ENCODE peak calls at places on chromosomes 12 and 14, in seven cellular contexts. One of them, this sample, is unnamed.

GRCh38 chr12:67320614-67321305 is 51.6 kb downstream of the CAND1 start:
- DNase-seq in esophagus squamous epithelium: no peak
- DNase-seq in neuronal stem cell: no peak
- DNase-seq in RWPE1: no peak
- DNase-seq in HCT116: no peak
- DNase-seq in body of pancreas: no peak
- DNase-seq in CD4-positive, alpha-beta memory T cell: peak; percentile 15
- DNase-seq in this sample: no peak

GRCh38 chr12:89995870-89996269 is 287.2 kb upstream of the ATP2B1 start:
- DNase-seq in CD4-positive, alpha-beta memory T cell: no peak
- DNase-seq in RWPE1: no peak
- DNase-seq in esophagus squamous epithelium: no peak
- DNase-seq in body of pancreas: no peak
- DNase-seq in HCT116: no peak
- DNase-seq in neuronal stem cell: no peak
- DNase-seq in this sample: no peak

GRCh38 chr12:7872565-7873304 is at the start of gene SLC2A14:
- DNase-seq in neuronal stem cell: no peak
- DNase-seq in HCT116: no peak
- DNase-seq in CD4-positive, alpha-beta memory T cell: no peak
- DNase-seq in body of pancreas: no peak
- DNase-seq in RWPE1: no peak
- DNase-seq in esophagus squamous epithelium: no peak
- DNase-seq in this sample: no peak

GRCh38 chr12:127144770-127145169 is 1122.2 kb upstream of the TMEM132C start:
- DNase-seq in RWPE1: no peak
- DNase-seq in neuronal stem cell: no peak
- DNase-seq in HCT116: no peak
- DNase-seq in CD4-positive, alpha-beta memory T cell: no peak
- DNase-seq in esophagus squamous epithelium: no peak
- DNase-seq in body of pancreas: no peak
- DNase-seq in this sample: no peak

GRCh38 chr12:103470664-103471063 is 25.1 kb downstream of the C12orf42 start:
- DNase-seq in CD4-positive, alpha-beta memory T cell: no peak
- DNase-seq in neuronal stem cell: no peak
- DNase-seq in body of pancreas: no peak
- DNase-seq in esophagus squamous epithelium: no peak
- DNase-seq in HCT116: no peak
- DNase-seq in RWPE1: peak; percentile 3
- DNase-seq in this sample: no peak

GRCh38 chr12:107418976-107419375 is 266.6 kb upstream of the PWP1 start:
- DNase-seq in CD4-positive, alpha-beta memory T cell: no peak
- DNase-seq in esophagus squamous epithelium: no peak
- DNase-seq in neuronal stem cell: no peak
- DNase-seq in body of pancreas: no peak
- DNase-seq in HCT116: no peak
- DNase-seq in RWPE1: no peak
- DNase-seq in this sample: no peak

GRCh38 chr12:121792607-121793500 is 634 bp downstream of the RHOF start:
- DNase-seq in body of pancreas: no peak
- DNase-seq in esophagus squamous epithelium: no peak
- DNase-seq in CD4-positive, alpha-beta memory T cell: peak; percentile 64
- DNase-seq in HCT116: no peak
- DNase-seq in neuronal stem cell: no peak
- DNase-seq in RWPE1: no peak
- DNase-seq in this sample: no peak

GRCh38 chr12:103852498-103852992 is 11.5 kb upstream of the NT5DC3 start:
- DNase-seq in neuronal stem cell: no peak
- DNase-seq in CD4-positive, alpha-beta memory T cell: no peak
- DNase-seq in body of pancreas: no peak
- DNase-seq in HCT116: no peak
- DNase-seq in esophagus squamous epithelium: no peak
- DNase-seq in RWPE1: no peak
- DNase-seq in this sample: peak; percentile 12

GRCh38 chr14:43166163-43166562 is 1340.9 kb downstream of the FSCB start:
- DNase-seq in esophagus squamous epithelium: no peak
- DNase-seq in CD4-positive, alpha-beta memory T cell: no peak
- DNase-seq in body of pancreas: no peak
- DNase-seq in RWPE1: no peak
- DNase-seq in HCT116: no peak
- DNase-seq in neuronal stem cell: no peak
- DNase-seq in this sample: no peak

GRCh38 chr14:65792208-65792905 is 379.8 kb downstream of the FUT8 start:
- DNase-seq in HCT116: peak; percentile 6
- DNase-seq in neuronal stem cell: no peak
- DNase-seq in RWPE1: no peak
- DNase-seq in body of pancreas: no peak
- DNase-seq in esophagus squamous epithelium: no peak
- DNase-seq in CD4-positive, alpha-beta memory T cell: no peak
- DNase-seq in this sample: no peak

GRCh38 chr12:103530352-103530751 is 34.6 kb upstream of the C12orf42 start:
- DNase-seq in RWPE1: no peak
- DNase-seq in esophagus squamous epithelium: no peak
- DNase-seq in HCT116: no peak
- DNase-seq in neuronal stem cell: no peak
- DNase-seq in CD4-positive, alpha-beta memory T cell: no peak
- DNase-seq in body of pancreas: no peak
- DNase-seq in this sample: no peak

DNA sequence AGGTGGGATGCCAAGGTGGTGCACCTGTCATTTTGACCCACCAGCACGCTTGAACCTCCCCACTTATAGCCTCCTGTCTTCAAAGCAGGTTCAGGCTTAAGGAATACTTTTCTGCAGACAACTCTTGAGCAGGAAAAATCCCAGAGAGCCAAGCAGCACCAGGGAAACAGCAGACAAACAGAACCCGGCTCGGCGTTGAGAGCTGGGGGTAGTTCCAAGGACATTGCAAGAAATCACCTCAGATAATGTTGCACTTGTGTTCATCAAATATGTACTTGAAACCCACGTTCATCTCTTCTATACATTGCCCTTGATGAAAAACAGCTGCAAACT is 203.6 kb downstream of the PPM1H start:
- DNase-seq in neuronal stem cell: no peak
- DNase-seq in RWPE1: no peak
- DNase-seq in HCT116: no peak
- DNase-seq in CD4-positive, alpha-beta memory T cell: no peak
- DNase-seq in esophagus squamous epithelium: no peak
- DNase-seq in body of pancreas: no peak
- DNase-seq in this sample: no peak
- H3K27ac ChIP-seq in neuronal stem cell: no peak overlapping the region
- H3K27ac ChIP-seq in RWPE1: no peak overlapping the region
- H3K27ac ChIP-seq in HCT116: peak overlapping the region; percentile 60
- H3K27ac ChIP-seq in CD4-positive, alpha-beta memory T cell: no peak overlapping the region
- H3K27ac ChIP-seq in esophagus squamous epithelium: peak overlapping the region; percentile 69
- H3K27ac ChIP-seq in body of pancreas: no peak overlapping the region
- H3K27ac ChIP-seq in this sample: no peak overlapping the region

GRCh38 chr14:102525213-102526143 is 15.9 kb upstream of the ANKRD9 start:
- DNase-seq in RWPE1: no peak
- DNase-seq in CD4-positive, alpha-beta memory T cell: peak; percentile 59
- DNase-seq in body of pancreas: no peak
- DNase-seq in HCT116: peak; percentile 39
- DNase-seq in neuronal stem cell: no peak
- DNase-seq in esophagus squamous epithelium: no peak
- DNase-seq in this sample: no peak

GRCh38 chr14:102528441-102529170 is 19.0 kb upstream of the ANKRD9 start:
- DNase-seq in neuronal stem cell: no peak
- DNase-seq in CD4-positive, alpha-beta memory T cell: no peak
- DNase-seq in body of pancreas: no peak
- DNase-seq in esophagus squamous epithelium: no peak
- DNase-seq in HCT116: no peak
- DNase-seq in RWPE1: no peak
- DNase-seq in this sample: no peak

GRCh38 chr14:102527255-102528232 is 18.0 kb upstream of the ANKRD9 start:
- DNase-seq in RWPE1: peak; percentile 75
- DNase-seq in neuronal stem cell: no peak
- DNase-seq in CD4-positive, alpha-beta memory T cell: no peak
- DNase-seq in HCT116: peak; percentile 63
- DNase-seq in body of pancreas: no peak
- DNase-seq in esophagus squamous epithelium: no peak
- DNase-seq in this sample: no peak

GRCh38 chr14:102532204-102532658 is 22.7 kb upstream of the ANKRD9 start:
- DNase-seq in RWPE1: peak; percentile 60
- DNase-seq in HCT116: no peak
- DNase-seq in body of pancreas: no peak
- DNase-seq in CD4-positive, alpha-beta memory T cell: no peak
- DNase-seq in neuronal stem cell: no peak
- DNase-seq in esophagus squamous epithelium: no peak
- DNase-seq in this sample: no peak

GRCh38 chr14:102530828-102531478 is 21.4 kb upstream of the ANKRD9 start:
- DNase-seq in esophagus squamous epithelium: no peak
- DNase-seq in CD4-positive, alpha-beta memory T cell: no peak
- DNase-seq in body of pancreas: no peak
- DNase-seq in HCT116: no peak
- DNase-seq in neuronal stem cell: no peak
- DNase-seq in RWPE1: no peak
- DNase-seq in this sample: no peak
- H3K27ac ChIP-seq in esophagus squamous epithelium: peak overlapping the region; percentile 97
- H3K27ac ChIP-seq in CD4-positive, alpha-beta memory T cell: no peak overlapping the region
- H3K27ac ChIP-seq in body of pancreas: no peak overlapping the region
- H3K27ac ChIP-seq in HCT116: no peak overlapping the region
- H3K27ac ChIP-seq in neuronal stem cell: no peak overlapping the region
- H3K27ac ChIP-seq in RWPE1: peak overlapping the region; percentile 95
- H3K27ac ChIP-seq in this sample: no peak overlapping the region

DNA sequence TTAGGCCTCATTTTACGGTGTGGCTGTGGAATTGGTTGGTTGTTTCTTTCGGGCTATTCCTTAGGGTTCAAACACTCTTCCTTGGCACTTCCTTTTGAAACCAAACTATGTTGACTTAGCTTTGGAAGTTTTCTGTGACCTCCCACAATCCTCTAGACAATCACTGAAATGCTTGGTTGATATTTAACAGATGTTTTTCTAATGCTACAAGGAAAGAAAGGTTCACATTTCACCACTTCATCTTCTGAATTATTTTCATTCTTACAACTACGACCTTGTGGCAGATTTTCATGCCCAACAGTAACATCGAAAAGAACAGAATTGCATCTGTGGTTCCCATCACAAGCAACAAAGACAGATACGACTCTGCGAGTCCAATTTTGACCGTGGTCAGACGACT is 16.8 kb downstream of the PRKAB1 start:
- DNase-seq in neuronal stem cell: no peak
- DNase-seq in RWPE1: no peak
- DNase-seq in esophagus squamous epithelium: no peak
- DNase-seq in HCT116: no peak
- DNase-seq in body of pancreas: no peak
- DNase-seq in CD4-positive, alpha-beta memory T cell: no peak
- DNase-seq in this sample: no peak
- H3K27ac ChIP-seq in neuronal stem cell: no peak overlapping the region
- H3K27ac ChIP-seq in RWPE1: no peak overlapping the region
- H3K27ac ChIP-seq in esophagus squamous epithelium: no peak overlapping the region
- H3K27ac ChIP-seq in HCT116: no peak overlapping the region
- H3K27ac ChIP-seq in body of pancreas: peak overlapping the region; percentile 29
- H3K27ac ChIP-seq in CD4-positive, alpha-beta memory T cell: no peak overlapping the region
- H3K27ac ChIP-seq in this sample: no peak overlapping the region

GRCh38 chr14:58749066-58749669 is 111.4 kb downstream of the DACT1 start:
- DNase-seq in neuronal stem cell: no peak
- DNase-seq in esophagus squamous epithelium: no peak
- DNase-seq in HCT116: peak; percentile 76
- DNase-seq in RWPE1: peak; percentile 34
- DNase-seq in CD4-positive, alpha-beta memory T cell: no peak
- DNase-seq in body of pancreas: peak; percentile 14
- DNase-seq in this sample: no peak
- H3K27ac ChIP-seq in neuronal stem cell: no peak overlapping the region
- H3K27ac ChIP-seq in esophagus squamous epithelium: no peak overlapping the region
- H3K27ac ChIP-seq in HCT116: no peak overlapping the region
- H3K27ac ChIP-seq in RWPE1: no peak overlapping the region
- H3K27ac ChIP-seq in CD4-positive, alpha-beta memory T cell: no peak overlapping the region
- H3K27ac ChIP-seq in body of pancreas: no peak overlapping the region
- H3K27ac ChIP-seq in this sample: no peak overlapping the region

GRCh38 chr14:103232831-103233319 is 101.2 kb upstream of the EIF5 start:
- DNase-seq in CD4-positive, alpha-beta memory T cell: no peak
- DNase-seq in body of pancreas: no peak
- DNase-seq in HCT116: no peak
- DNase-seq in neuronal stem cell: no peak
- DNase-seq in esophagus squamous epithelium: no peak
- DNase-seq in RWPE1: no peak
- DNase-seq in this sample: no peak
- H3K27ac ChIP-seq in CD4-positive, alpha-beta memory T cell: no peak overlapping the region
- H3K27ac ChIP-seq in body of pancreas: no peak overlapping the region
- H3K27ac ChIP-seq in HCT116: no peak overlapping the region
- H3K27ac ChIP-seq in neuronal stem cell: no peak overlapping the region
- H3K27ac ChIP-seq in esophagus squamous epithelium: no peak overlapping the region
- H3K27ac ChIP-seq in RWPE1: peak overlapping the region; percentile 49
- H3K27ac ChIP-seq in this sample: no peak overlapping the region

GRCh38 chr14:90641111-90642010 is 174.9 kb downstream of the TTC7B start:
- DNase-seq in HCT116: no peak
- DNase-seq in RWPE1: no peak
- DNase-seq in body of pancreas: no peak
- DNase-seq in neuronal stem cell: peak; percentile 47
- DNase-seq in CD4-positive, alpha-beta memory T cell: no peak
- DNase-seq in esophagus squamous epithelium: no peak
- DNase-seq in this sample: no peak

GRCh38 chr14:90644882-90645281 is 171.3 kb downstream of the TTC7B start:
- DNase-seq in RWPE1: no peak
- DNase-seq in CD4-positive, alpha-beta memory T cell: no peak
- DNase-seq in body of pancreas: no peak
- DNase-seq in esophagus squamous epithelium: no peak
- DNase-seq in neuronal stem cell: no peak
- DNase-seq in HCT116: no peak
- DNase-seq in this sample: no peak

GRCh38 chr14:90643982-90644510 is 172.2 kb downstream of the TTC7B start:
- DNase-seq in HCT116: no peak
- DNase-seq in body of pancreas: no peak
- DNase-seq in esophagus squamous epithelium: no peak
- DNase-seq in neuronal stem cell: no peak
- DNase-seq in RWPE1: no peak
- DNase-seq in CD4-positive, alpha-beta memory T cell: no peak
- DNase-seq in this sample: no peak

GRCh38 chr14:90639641-90640040 is 176.6 kb downstream of the TTC7B start:
- DNase-seq in CD4-positive, alpha-beta memory T cell: no peak
- DNase-seq in neuronal stem cell: no peak
- DNase-seq in esophagus squamous epithelium: no peak
- DNase-seq in body of pancreas: no peak
- DNase-seq in HCT116: no peak
- DNase-seq in RWPE1: no peak
- DNase-seq in this sample: no peak

GRCh38 chr14:90642239-90642717 is 174.0 kb downstream of the TTC7B start:
- DNase-seq in esophagus squamous epithelium: no peak
- DNase-seq in RWPE1: no peak
- DNase-seq in body of pancreas: no peak
- DNase-seq in CD4-positive, alpha-beta memory T cell: no peak
- DNase-seq in HCT116: no peak
- DNase-seq in neuronal stem cell: peak; percentile 89
- DNase-seq in this sample: no peak
- H3K27ac ChIP-seq in esophagus squamous epithelium: peak overlapping the region; percentile 45
- H3K27ac ChIP-seq in RWPE1: no peak overlapping the region
- H3K27ac ChIP-seq in body of pancreas: no peak overlapping the region
- H3K27ac ChIP-seq in CD4-positive, alpha-beta memory T cell: no peak overlapping the region
- H3K27ac ChIP-seq in HCT116: no peak overlapping the region
- H3K27ac ChIP-seq in neuronal stem cell: peak overlapping the region; percentile 97
- H3K27ac ChIP-seq in this sample: peak overlapping the region; percentile 90

GRCh38 chr12:27550653-27550975 is 26.6 kb downstream of the PPFIBP1 start:
- DNase-seq in HCT116: no peak
- DNase-seq in RWPE1: no peak
- DNase-seq in body of pancreas: no peak
- DNase-seq in esophagus squamous epithelium: no peak
- DNase-seq in CD4-positive, alpha-beta memory T cell: no peak
- DNase-seq in neuronal stem cell: no peak
- DNase-seq in this sample: no peak
- H3K27ac ChIP-seq in HCT116: peak overlapping the region; percentile 82
- H3K27ac ChIP-seq in RWPE1: no peak overlapping the region
- H3K27ac ChIP-seq in body of pancreas: peak overlapping the region; percentile 78
- H3K27ac ChIP-seq in esophagus squamous epithelium: peak overlapping the region; percentile 88
- H3K27ac ChIP-seq in CD4-positive, alpha-beta memory T cell: no peak overlapping the region
- H3K27ac ChIP-seq in neuronal stem cell: no peak overlapping the region
- H3K27ac ChIP-seq in this sample: no peak overlapping the region

This sample was measured in caudate nucleus.